ENCODE peak calls at places on chromosomes 5 and 9, in nine cellular contexts. One of them, this sample, is unnamed.

GRCh38 chr9:111646417-111646816 is 15.0 kb upstream of the GNG10 start:
- DNase-seq in AG08396: no peak
- DNase-seq in adrenal gland: no peak
- DNase-seq in HT-29: no peak
- DNase-seq in activated naive CD8-positive, alpha-beta T cell treated with anti-CD3 and anti-CD28 coated beads, Interleukin-2, amount 50 U/mL, for 24 hours: no peak
- DNase-seq in NCI-H460: no peak
- DNase-seq in mammary epithelial cell: no peak
- DNase-seq in NCI-H510A treated with DMSO at 0.1 percent for 48 hours: no peak
- DNase-seq in germinal center: no peak
- DNase-seq in this sample: no peak

GRCh38 chr9:100324594-100325200 is 28.0 kb downstream of the TEX10 start:
- DNase-seq in HT-29: no peak
- DNase-seq in germinal center: peak
- DNase-seq in activated naive CD8-positive, alpha-beta T cell treated with anti-CD3 and anti-CD28 coated beads, Interleukin-2, amount 50 U/mL, for 24 hours: no peak
- DNase-seq in NCI-H460: peak
- DNase-seq in adrenal gland: no peak
- DNase-seq in mammary epithelial cell: no peak
- DNase-seq in AG08396: no peak
- DNase-seq in NCI-H510A treated with DMSO at 0.1 percent for 48 hours: peak
- DNase-seq in this sample: no peak

GRCh38 chr5:1088726-1089125 is 23.1 kb downstream of the SLC12A7 start:
- DNase-seq in mammary epithelial cell: no peak
- DNase-seq in activated naive CD8-positive, alpha-beta T cell treated with anti-CD3 and anti-CD28 coated beads, Interleukin-2, amount 50 U/mL, for 24 hours: no peak
- DNase-seq in NCI-H460: no peak
- DNase-seq in NCI-H510A treated with DMSO at 0.1 percent for 48 hours: no peak
- DNase-seq in germinal center: no peak
- DNase-seq in adrenal gland: no peak
- DNase-seq in AG08396: no peak
- DNase-seq in HT-29: no peak
- DNase-seq in this sample: no peak

GRCh38 chr9:115672477-115673316 is 480.9 kb upstream of the PAPPA start:
- DNase-seq in adrenal gland: no peak
- DNase-seq in HT-29: no peak
- DNase-seq in activated naive CD8-positive, alpha-beta T cell treated with anti-CD3 and anti-CD28 coated beads, Interleukin-2, amount 50 U/mL, for 24 hours: no peak
- DNase-seq in mammary epithelial cell: peak
- DNase-seq in germinal center: no peak
- DNase-seq in NCI-H510A treated with DMSO at 0.1 percent for 48 hours: no peak
- DNase-seq in NCI-H460: peak
- DNase-seq in AG08396: peak
- DNase-seq in this sample: no peak

GRCh38 chr9:15512204-15512603 is 1.4 kb upstream of the PSIP1 start:
- DNase-seq in mammary epithelial cell: no peak
- DNase-seq in adrenal gland: no peak
- DNase-seq in germinal center: no peak
- DNase-seq in HT-29: no peak
- DNase-seq in NCI-H460: no peak
- DNase-seq in AG08396: no peak
- DNase-seq in activated naive CD8-positive, alpha-beta T cell treated with anti-CD3 and anti-CD28 coated beads, Interleukin-2, amount 50 U/mL, for 24 hours: no peak
- DNase-seq in NCI-H510A treated with DMSO at 0.1 percent for 48 hours: no peak
- DNase-seq in this sample: no peak

GRCh38 chr9:126454250-126454649 is 127.6 kb downstream of the MVB12B start:
- DNase-seq in NCI-H460: no peak
- DNase-seq in mammary epithelial cell: no peak
- DNase-seq in adrenal gland: no peak
- DNase-seq in HT-29: no peak
- DNase-seq in activated naive CD8-positive, alpha-beta T cell treated with anti-CD3 and anti-CD28 coated beads, Interleukin-2, amount 50 U/mL, for 24 hours: no peak
- DNase-seq in NCI-H510A treated with DMSO at 0.1 percent for 48 hours: no peak
- DNase-seq in AG08396: no peak
- DNase-seq in germinal center: no peak
- DNase-seq in this sample: no peak

GRCh38 chr9:2281803-2282185 is 266.6 kb downstream of the SMARCA2 start:
- DNase-seq in NCI-H510A treated with DMSO at 0.1 percent for 48 hours: no peak
- DNase-seq in AG08396: no peak
- DNase-seq in germinal center: no peak
- DNase-seq in adrenal gland: no peak
- DNase-seq in mammary epithelial cell: no peak
- DNase-seq in NCI-H460: no peak
- DNase-seq in HT-29: no peak
- DNase-seq in activated naive CD8-positive, alpha-beta T cell treated with anti-CD3 and anti-CD28 coated beads, Interleukin-2, amount 50 U/mL, for 24 hours: no peak
- DNase-seq in this sample: no peak

GRCh38 chr9:126474201-126474765 is 139.4 kb upstream of the LMX1B start:
- DNase-seq in mammary epithelial cell: no peak
- DNase-seq in HT-29: no peak
- DNase-seq in AG08396: peak
- DNase-seq in NCI-H460: no peak
- DNase-seq in germinal center: no peak
- DNase-seq in activated naive CD8-positive, alpha-beta T cell treated with anti-CD3 and anti-CD28 coated beads, Interleukin-2, amount 50 U/mL, for 24 hours: no peak
- DNase-seq in adrenal gland: no peak
- DNase-seq in NCI-H510A treated with DMSO at 0.1 percent for 48 hours: no peak
- DNase-seq in this sample: no peak

GRCh38 chr5:77367733-77368132 is 124.4 kb downstream of the WDR41 start:
- DNase-seq in mammary epithelial cell: peak
- DNase-seq in AG08396: no peak
- DNase-seq in HT-29: no peak
- DNase-seq in activated naive CD8-positive, alpha-beta T cell treated with anti-CD3 and anti-CD28 coated beads, Interleukin-2, amount 50 U/mL, for 24 hours: peak
- DNase-seq in NCI-H510A treated with DMSO at 0.1 percent for 48 hours: no peak
- DNase-seq in germinal center: no peak
- DNase-seq in NCI-H460: no peak
- DNase-seq in adrenal gland: peak
- DNase-seq in this sample: peak

GRCh38 chr5:157730900-157731271 is 334 bp upstream of the THG1L start:
- DNase-seq in AG08396: no peak
- DNase-seq in activated naive CD8-positive, alpha-beta T cell treated with anti-CD3 and anti-CD28 coated beads, Interleukin-2, amount 50 U/mL, for 24 hours: no peak
- DNase-seq in NCI-H460: no peak
- DNase-seq in NCI-H510A treated with DMSO at 0.1 percent for 48 hours: no peak
- DNase-seq in HT-29: peak
- DNase-seq in germinal center: no peak
- DNase-seq in adrenal gland: no peak
- DNase-seq in mammary epithelial cell: no peak
- DNase-seq in this sample: no peak

GRCh38 chr5:59433174-59433573 is 460.4 kb downstream of the PDE4D start:
- DNase-seq in activated naive CD8-positive, alpha-beta T cell treated with anti-CD3 and anti-CD28 coated beads, Interleukin-2, amount 50 U/mL, for 24 hours: no peak
- DNase-seq in HT-29: no peak
- DNase-seq in adrenal gland: no peak
- DNase-seq in AG08396: no peak
- DNase-seq in NCI-H510A treated with DMSO at 0.1 percent for 48 hours: no peak
- DNase-seq in NCI-H460: no peak
- DNase-seq in mammary epithelial cell: no peak
- DNase-seq in germinal center: no peak
- DNase-seq in this sample: no peak

GRCh38 chr5:14178671-14179211 is 35.6 kb downstream of the TRIO start:
- DNase-seq in adrenal gland: no peak
- DNase-seq in NCI-H510A treated with DMSO at 0.1 percent for 48 hours: no peak
- DNase-seq in NCI-H460: no peak
- DNase-seq in activated naive CD8-positive, alpha-beta T cell treated with anti-CD3 and anti-CD28 coated beads, Interleukin-2, amount 50 U/mL, for 24 hours: no peak
- DNase-seq in mammary epithelial cell: peak
- DNase-seq in AG08396: peak
- DNase-seq in germinal center: no peak
- DNase-seq in HT-29: no peak
- DNase-seq in this sample: no peak

This sample was measured in stimulated activated CD4-positive, alpha-beta T cell treated with anti-CD3 and anti-CD28 coated beads, Interleukin-1b, Interleukin-23, amount 100 ng/mL, for 48 hours.